ENCODE peak calls at places on chromosome 20, in six cellular contexts. O is suprapubic skin, L is stomach, T is transverse colon, J is SK-N-SH, I is HepG2. V is an unnamed sample.
A peak's percentile ranks its signal among the peaks of the same experiment; 100 is the strongest.

GRCh38 chr20:23412026-23412425 is 9.3 kb downstream of the NAPB start:
- DNase-seq in T (no peak), J (no peak), L (no peak), O (no peak), I (peak; percentile 70), V (no peak)

GRCh38 chr20:19498756-19499155 is 259.3 kb upstream of the RIN2 start:
- DNase-seq in L (no peak), O (no peak), J (no peak), T (no peak), I (no peak), V (no peak)

GRCh38 chr20:35934050-35934449 is 20.3 kb downstream of the SCAND1 start:
- DNase-seq in I (no peak), J (no peak), L (no peak), T (no peak), O (no peak), V (no peak)

GRCh38 chr20:33788351-33789049 is 22.6 kb upstream of the CHMP4B start:
- DNase-seq in J (no peak), T (peak; percentile 60), I (no peak), O (no peak), L (peak; percentile 79), V (no peak)

GRCh38 chr20:35135867-35136586 is 11.1 kb downstream of the EDEM2 start:
- DNase-seq in J (no peak), I (no peak), O (no peak), L (no peak), T (no peak), V (no peak)

GRCh38 chr20:19327401-19327800 is 115.0 kb downstream of the SLC24A3 start:
- DNase-seq in J (no peak), T (no peak), L (no peak), I (no peak), O (no peak), V (no peak)

GRCh38 chr20:24718696-24719095 is 230.4 kb upstream of the CST7 start:
- DNase-seq in I (no peak), L (no peak), J (no peak), O (no peak), T (no peak), V (no peak)

GRCh38 chr20:38748863-38749153 is 548 bp downstream of the ACTR5 start:
- DNase-seq in J (no peak), L (no peak), T (peak; percentile 79), O (no peak), I (no peak), V (no peak)

GRCh38 chr20:50980071-50980681 is 21.6 kb downstream of the MOCS3 start:
- DNase-seq in O (no peak), I (peak; percentile 64), J (no peak), T (no peak), L (no peak), V (no peak)

GRCh38 chr20:59692139-59692538 is 87.8 kb downstream of the PHACTR3 start:
- DNase-seq in J (no peak), T (no peak), L (no peak), O (no peak), I (no peak), V (no peak)

GRCh38 chr20:35461620-35462019 is 6.2 kb downstream of the CEP250 start:
- DNase-seq in T (no peak), I (no peak), J (no peak), L (no peak), O (no peak), V (no peak)

GRCh38 chr20:35595456-35595855 is 20.2 kb upstream of the SPAG4 start:
- DNase-seq in T (no peak), L (no peak), O (no peak), J (no peak), I (no peak), V (no peak)

GRCh38 chr20:1178103-1178502 is 6.7 kb downstream of the TMEM74B start:
- DNase-seq in O (no peak), J (no peak), L (no peak), I (no peak), T (no peak), V (no peak)

GRCh38 chr20:24702501-24703283 is 233.3 kb downstream of the SYNDIG1 start:
- DNase-seq in O (no peak), T (no peak), I (no peak), L (no peak), J (no peak), V (no peak)

GRCh38 chr20:25316506-25317190 is 68.8 kb downstream of the PYGB start:
- DNase-seq in I (no peak), O (peak; percentile 14), L (peak; percentile 16), T (peak; percentile 5), J (no peak), V (peak; percentile 36)

GRCh38 chr20:61424628-61425420 is 172.8 kb downstream of the CDH4 start:
- DNase-seq in J (no peak), L (no peak), I (no peak), O (no peak), T (no peak), V (no peak)

GRCh38 chr20:37669062-37669772 is 24.6 kb upstream of the CTNNBL1 start:
- DNase-seq in L (no peak), T (no peak), I (no peak), J (no peak), O (no peak), V (no peak)

GRCh38 chr20:56974499-56975250 is 291.8 kb downstream of the BMP7 start:
- DNase-seq in L (peak; percentile 31), T (peak; percentile 59), O (no peak), I (peak; percentile 48), J (no peak), V (no peak)

GRCh38 chr20:35669221-35669620 is 4.5 kb upstream of the CPNE1 start:
- DNase-seq in T (no peak), I (no peak), J (no peak), O (no peak), L (no peak), V (no peak)

GRCh38 chr20:57621426-57622200 is 1.4 kb upstream of the ZBP1 start:
- DNase-seq in T (no peak), J (no peak), I (no peak), L (no peak), O (no peak), V (no peak)

GRCh38 chr20:701401-702129 is 26.0 kb upstream of the SCRT2 start:
- DNase-seq in L (peak; percentile 58), J (no peak), T (no peak), O (no peak), I (no peak), V (peak; percentile 56)

GRCh38 chr20:61874421-61875068 is 191.1 kb downstream of the TAF4 start:
- DNase-seq in I (peak; percentile 25), O (no peak), T (no peak), L (no peak), J (no peak), V (no peak)

GRCh38 chr20:32609371-32609773 is 24.2 kb upstream of the NOL4L start:
- DNase-seq in T (no peak), J (no peak), O (no peak), I (no peak), L (no peak), V (no peak)

GRCh38 chr20:35942243-35942642 is 12.1 kb downstream of the SCAND1 start:
- DNase-seq in L (no peak), T (no peak), J (no peak), I (no peak), O (no peak), V (no peak)

GRCh38 chr20:22333885-22334545 is 250.4 kb downstream of the FOXA2 start:
- DNase-seq in I (peak; percentile 71), L (peak; percentile 63), O (no peak), T (peak; percentile 52), J (peak; percentile 65), V (no peak)

GRCh38 chr20:61731363-61732181 is 334.1 kb downstream of the TAF4 start:
- DNase-seq in I (no peak), O (no peak), J (no peak), T (no peak), L (no peak), V (no peak)

GRCh38 chr20:47008842-47009518 is 114.3 kb downstream of the EYA2 start:
- DNase-seq in J (no peak), L (no peak), T (no peak), I (peak; percentile 35), O (no peak), V (no peak)
- TF ChIP-seq POLR2AphosphoS5 in J (no peak), L (no peak), T (no peak), I (no peak), O (no peak), V (no peak)

GRCh38 chr20:62875419-62876355 is 14.1 kb upstream of the TCFL5 start:
- DNase-seq in J (peak; percentile 93), O (peak; percentile 89), L (peak; percentile 76), T (peak; percentile 78), I (peak; percentile 92), V (peak; percentile 95)
- TF ChIP-seq EP300 in J (peak; percentile 26), O (no peak), L (no peak), T (no peak), I (no peak), V (no peak)

GRCh38 chr20:54170026-54170471 is 3.7 kb downstream of the CYP24A1 start:
- DNase-seq in J (no peak), I (no peak), L (no peak), O (no peak), T (no peak), V (no peak)
- TF ChIP-seq POLR2AphosphoS5 in J (no peak), I (no peak), L (no peak), O (no peak), T (no peak), V (no peak)

GRCh38 chr20:47041500-47041899 is 146.9 kb downstream of the EYA2 start:
- DNase-seq in J (no peak), O (no peak), L (no peak), I (no peak), T (no peak), V (no peak)

GRCh38 chr20:47043076-47043475 is 148.4 kb downstream of the EYA2 start:
- DNase-seq in O (no peak), J (no peak), L (no peak), T (no peak), I (no peak), V (no peak)

GRCh38 chr20:47044938-47045337 is 150.3 kb downstream of the EYA2 start:
- DNase-seq in L (no peak), I (no peak), T (no peak), O (no peak), J (no peak), V (no peak)

GRCh38 chr20:47040506-47041125 is 146.0 kb downstream of the EYA2 start:
- DNase-seq in O (no peak), T (no peak), L (no peak), I (no peak), J (no peak), V (no peak)

GRCh38 chr20:47042464-47042863 is 147.8 kb downstream of the EYA2 start:
- DNase-seq in O (no peak), I (no peak), L (no peak), J (peak; percentile 32), T (no peak), V (no peak)
- TF ChIP-seq EP300 in O (no peak), I (no peak), L (no peak), J (no peak), T (no peak), V (no peak)

GRCh38 chr20:8400461-8400860 is 268.4 kb downstream of the PLCB1 start:
- DNase-seq in L (no peak), O (no peak), T (no peak), J (no peak), I (no peak), V (no peak)
- TF ChIP-seq POLR2AphosphoS5 in L (no peak), O (no peak), T (no peak), J (no peak), I (no peak), V (no peak)

GRCh38 chr20:20603339-20603990 is 109.0 kb downstream of the RALGAPA2 start:
- DNase-seq in I (no peak), O (no peak), T (no peak), L (no peak), J (no peak), V (no peak)
- TF ChIP-seq EP300 in I (no peak), O (no peak), T (no peak), L (no peak), J (no peak), V (no peak)

GRCh38 chr20:10005885-10006284 is 28.9 kb upstream of the ANKEF1 start:
- DNase-seq in T (no peak), L (no peak), J (no peak), O (no peak), I (no peak), V (no peak)
- TF ChIP-seq POLR2AphosphoS5 in T (no peak), L (no peak), J (no peak), O (no peak), I (no peak), V (no peak)